ENCODE peak calls at places on chromosomes 16 and 17, in seven cellular contexts. Q is heart right ventricle; F is adrenal gland; U is hypothalamus; A is stimulated activated CD4-positive, alpha-beta T cell treated with anti-CD3 and anti-CD28 coated beads, Interleukin-4, amount 100 ng/mL, for 4 hours; W is nucleus accumbens; H is lower lobe of right lung. S is an unnamed sample.

GRCh38 chr16:81956213-81956948 is 54.9 kb downstream of the SDR42E1 start:
- DNase-seq in A (no peak), F (no peak), W (no peak), Q (no peak), U (no peak), H (peak), S (no peak)

GRCh38 chr17:61396586-61397085 is 3.0 kb upstream of the TBX2 start:
- DNase-seq in H (peak), U (no peak), W (no peak), Q (no peak), F (no peak), A (no peak), S (no peak)

GRCh38 chr16:86099326-86099725 is 200.4 kb downstream of the IRF8 start:
- DNase-seq in Q (no peak), A (no peak), H (no peak), F (no peak), U (no peak), W (no peak), S (no peak)

GRCh38 chr16:74568961-74569631 is 37.8 kb downstream of the GLG1 start:
- DNase-seq in H (no peak), A (no peak), F (no peak), Q (no peak), W (no peak), U (no peak), S (no peak)

GRCh38 chr17:17806611-17807010 is 30.2 kb downstream of the SREBF1 start:
- DNase-seq in U (no peak), W (no peak), F (no peak), A (no peak), H (no peak), Q (no peak), S (no peak)

GRCh38 chr17:1491406-1492248 is 859 bp downstream of the MYO1C start:
- DNase-seq in H (peak), A (peak), Q (peak), W (peak), U (peak), F (peak), S (peak)

GRCh38 chr16:4109250-4109736 is 6.9 kb downstream of the ADCY9 start:
- DNase-seq in Q (no peak), W (no peak), A (no peak), F (no peak), U (no peak), H (peak), S (no peak)

GRCh38 chr17:14068542-14069250 is 608 bp upstream of the COX10 start:
- DNase-seq in U (no peak), F (no peak), H (no peak), W (no peak), Q (no peak), A (no peak), S (no peak)

GRCh38 chr17:36675786-36676185 is 74.4 kb downstream of the MRM1 start:
- DNase-seq in U (no peak), A (no peak), W (no peak), H (no peak), Q (no peak), F (no peak), S (no peak)

GRCh38 chr17:78469443-78469842 is 91.0 kb downstream of the PGS1 start:
- DNase-seq in Q (no peak), A (no peak), H (no peak), U (no peak), F (no peak), W (no peak), S (no peak)

GRCh38 chr17:36901506-36901905 is 35.8 kb upstream of the LHX1 start:
- DNase-seq in W (no peak), F (no peak), U (no peak), H (no peak), Q (no peak), A (no peak), S (no peak)

GRCh38 chr16:1791943-1792812 is 1.3 kb downstream of the IGFALS start:
- DNase-seq in Q (no peak), F (no peak), U (no peak), W (no peak), H (peak), A (no peak), S (no peak)

GRCh38 chr17:57284984-57285646 is 28.8 kb downstream of the MSI2 start:
- DNase-seq in Q (no peak), U (no peak), H (no peak), A (peak), W (no peak), F (peak), S (peak)

GRCh38 chr16:74760007-74760767 is 14.4 kb downstream of the FA2H start:
- DNase-seq in Q (no peak), A (no peak), U (no peak), H (no peak), W (no peak), F (no peak), S (no peak)

GRCh38 chr17:35666967-35667552 is 64.4 kb upstream of the RASL10B start:
- DNase-seq in U (no peak), Q (no peak), H (no peak), F (peak), W (no peak), A (no peak), S (no peak)

GRCh38 chr17:9200197-9200662 is 178.9 kb downstream of the NTN1 start:
- DNase-seq in A (no peak), Q (no peak), W (no peak), F (no peak), H (no peak), U (no peak), S (no peak)

S was measured in transverse colon.